ENCODE peak calls at places on chromosomes 3 and 15, in eight cellular contexts. H is right lobe of liver, Z is adrenal gland, R is K562, M is HCT116, K is lower leg skin, I is spleen, E is heart left ventricle. A is an unnamed sample.

GRCh38 chr3:160401301-160402095 is 2.0 kb downstream of the SMC4 start:
- DNase-seq in H (no peak), Z (peak; percentile 33), R (peak; percentile 60), M (no peak), K (no peak), I (no peak), E (no peak), A (peak; percentile 29)

GRCh38 chr3:121894191-121894990 is at the start of gene SLC15A2:
- DNase-seq in H (no peak), Z (no peak), R (no peak), M (no peak), K (no peak), I (no peak), E (peak; percentile 41), A (peak; percentile 45)

GRCh38 chr15:23857028-23857641 is 170.0 kb upstream of the NDN start:
- DNase-seq in H (no peak), Z (peak; percentile 58), R (peak; percentile 16), M (no peak), K (no peak), I (no peak), E (no peak), A (peak; percentile 56)

GRCh38 chr3:101849714-101850326 is 506 bp downstream of the NFKBIZ start:
- DNase-seq in H (peak; percentile 66), Z (peak; percentile 39), R (peak; percentile 41), M (no peak), K (peak; percentile 90), I (peak; percentile 95), E (peak; percentile 56), A (peak; percentile 43)

GRCh38 chr15:73374599-73374998 is 5.8 kb upstream of the HCN4 start:
- DNase-seq in H (no peak), Z (no peak), R (no peak), M (no peak), K (no peak), I (no peak), E (peak; percentile 95), A (no peak)

GRCh38 chr15:63968122-63968524 is 78.2 kb downstream of the DAPK2 start:
- DNase-seq in H (peak; percentile 23), Z (no peak), R (no peak), M (no peak), K (peak; percentile 60), I (peak; percentile 15), E (no peak), A (no peak)

GRCh38 chr3:151856106-151856505 is 17.3 kb upstream of the SUCNR1 start:
- DNase-seq in H (no peak), Z (no peak), R (no peak), M (no peak), K (no peak), I (no peak), E (no peak), A (no peak)

GRCh38 chr15:80105193-80105984 is 45.9 kb downstream of the ZFAND6 start:
- DNase-seq in H (no peak), Z (no peak), R (no peak), M (no peak), K (no peak), I (no peak), E (no peak), A (no peak)

GRCh38 chr3:100561459-100562158 is 47.8 kb upstream of the ADGRG7 start:
- DNase-seq in H (no peak), Z (no peak), R (no peak), M (no peak), K (no peak), I (no peak), E (no peak), A (no peak)

GRCh38 chr3:36943601-36944000 is 1.3 kb downstream of the TRANK1 start:
- DNase-seq in H (no peak), Z (no peak), R (no peak), M (no peak), K (peak; percentile 45), I (no peak), E (no peak), A (no peak)

GRCh38 chr3:128663151-128663550 is 12.5 kb upstream of the RPN1 start:
- DNase-seq in H (no peak), Z (no peak), R (no peak), M (no peak), K (no peak), I (no peak), E (no peak), A (no peak)

GRCh38 chr3:72157782-72158638 is 373.1 kb upstream of the PROK2 start:
- DNase-seq in H (no peak), Z (no peak), R (no peak), M (no peak), K (no peak), I (no peak), E (no peak), A (no peak)

GRCh38 chr3:80285370-80285769 is 517.6 kb upstream of the ROBO1 start:
- DNase-seq in H (no peak), Z (no peak), R (no peak), M (no peak), K (no peak), I (no peak), E (no peak), A (no peak)

GRCh38 chr3:72907851-72908620 is 20.2 kb downstream of the GXYLT2 start:
- DNase-seq in H (peak; percentile 53), Z (peak; percentile 44), R (no peak), M (no peak), K (peak; percentile 87), I (no peak), E (peak; percentile 66), A (no peak)

GRCh38 chr15:59360896-59361295 is 11.8 kb downstream of the MYO1E start:
- DNase-seq in H (no peak), Z (no peak), R (no peak), M (no peak), K (no peak), I (no peak), E (no peak), A (no peak)
- TF ChIP-seq CTCF in H (no peak), Z (no peak), R (no peak), M (no peak), K (no peak), I (no peak), E (no peak), A (no peak)

GRCh38 chr15:32028921-32029320 is 1.4 kb upstream of the CHRNA7 start:
- DNase-seq in H (no peak), Z (no peak), R (no peak), M (no peak), K (no peak), I (no peak), E (no peak), A (no peak)

GRCh38 chr15:32033186-32033890 is 3.0 kb downstream of the CHRNA7 start:
- DNase-seq in H (no peak), Z (no peak), R (no peak), M (no peak), K (no peak), I (no peak), E (no peak), A (peak; percentile 53)

GRCh38 chr15:32030795-32031194 is 480 bp downstream of the CHRNA7 start:
- DNase-seq in H (no peak), Z (no peak), R (no peak), M (no peak), K (no peak), I (no peak), E (no peak), A (no peak)

GRCh38 chr15:32029409-32029861 is 880 bp upstream of the CHRNA7 start:
- DNase-seq in H (no peak), Z (no peak), R (no peak), M (no peak), K (no peak), I (peak; percentile 71), E (no peak), A (peak; percentile 35)

DNA sequence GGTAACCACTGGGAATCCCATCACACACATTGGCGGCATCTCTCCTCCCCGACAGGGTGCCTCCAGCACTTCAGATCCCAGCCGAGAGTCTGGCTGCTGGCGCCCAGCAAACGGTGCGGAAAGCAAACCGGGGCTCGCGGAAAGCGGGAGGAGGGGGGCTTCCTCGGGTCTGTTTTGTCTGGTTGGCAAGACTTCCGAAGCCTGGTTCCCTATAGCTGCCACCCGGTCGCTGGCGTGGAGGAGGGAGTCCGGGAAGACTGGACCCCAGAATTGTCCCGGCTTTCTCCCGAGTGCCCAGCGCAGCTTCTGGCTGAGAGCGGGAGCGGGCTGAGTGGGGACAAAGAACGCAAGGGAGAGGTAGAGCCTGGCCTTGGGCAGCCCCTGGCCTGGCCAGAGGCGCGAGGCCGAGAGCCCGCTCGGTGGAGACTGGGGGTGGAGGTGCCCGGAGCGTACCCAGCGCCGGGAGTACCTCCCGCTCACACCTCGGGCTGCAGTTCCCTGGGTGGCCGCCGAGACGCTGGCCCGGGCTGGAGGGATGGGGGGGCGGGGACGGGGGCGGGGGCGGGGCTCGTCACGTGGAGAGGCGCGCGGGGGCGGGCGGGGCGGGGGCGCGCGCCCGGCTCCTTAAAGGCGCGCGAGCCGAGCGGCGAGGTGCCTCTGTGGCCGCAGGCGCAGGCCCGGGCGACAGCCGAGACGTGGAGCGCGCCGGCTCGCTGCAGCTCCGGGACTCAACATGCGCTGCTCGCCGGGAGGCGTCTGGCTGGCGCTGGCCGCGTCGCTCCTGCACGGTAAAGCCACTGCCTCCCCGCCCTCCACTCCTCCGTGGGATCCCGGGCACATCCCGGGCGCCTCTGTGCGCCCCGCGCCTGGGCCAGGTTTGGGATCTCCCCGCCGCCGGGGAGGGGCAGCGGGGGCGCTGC is at the start of gene CHRNA7:
- DNase-seq in H (peak; percentile 59), Z (peak; percentile 25), R (peak; percentile 82), M (peak; percentile 33), K (peak; percentile 87), I (peak; percentile 79), E (peak; percentile 72), A (peak; percentile 76)
- TF ChIP-seq POLR2A in H (no peak), Z (peak; percentile 28), R (no peak), M (peak; percentile 95), K (no peak), I (no peak), E (no peak), A (no peak)

DNA sequence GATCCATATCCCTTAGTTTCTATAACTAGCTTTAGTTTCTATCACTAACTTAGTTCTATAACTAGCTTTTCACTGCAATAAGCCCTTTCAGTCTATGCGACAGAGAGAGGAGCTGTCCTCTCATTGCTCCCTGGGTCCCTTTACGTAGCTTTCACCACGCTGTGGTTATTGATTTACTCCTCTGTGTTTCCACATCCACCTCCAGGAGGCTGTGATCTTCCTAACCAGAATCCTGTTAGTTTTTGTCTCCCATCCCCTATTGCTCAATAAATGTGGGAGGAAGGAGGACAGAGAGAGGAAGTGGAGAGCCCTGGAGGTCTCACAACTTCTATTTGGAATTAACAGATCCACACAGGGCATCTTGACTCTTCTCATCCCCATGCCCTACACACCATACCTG is 1036.1 kb downstream of the MCTP2 start:
- DNase-seq in H (no peak), Z (no peak), R (no peak), M (no peak), K (no peak), I (no peak), E (no peak), A (no peak)
- TF ChIP-seq CTCF in H (no peak), Z (no peak), R (no peak), M (no peak), K (no peak), I (no peak), E (no peak), A (no peak)

DNA sequence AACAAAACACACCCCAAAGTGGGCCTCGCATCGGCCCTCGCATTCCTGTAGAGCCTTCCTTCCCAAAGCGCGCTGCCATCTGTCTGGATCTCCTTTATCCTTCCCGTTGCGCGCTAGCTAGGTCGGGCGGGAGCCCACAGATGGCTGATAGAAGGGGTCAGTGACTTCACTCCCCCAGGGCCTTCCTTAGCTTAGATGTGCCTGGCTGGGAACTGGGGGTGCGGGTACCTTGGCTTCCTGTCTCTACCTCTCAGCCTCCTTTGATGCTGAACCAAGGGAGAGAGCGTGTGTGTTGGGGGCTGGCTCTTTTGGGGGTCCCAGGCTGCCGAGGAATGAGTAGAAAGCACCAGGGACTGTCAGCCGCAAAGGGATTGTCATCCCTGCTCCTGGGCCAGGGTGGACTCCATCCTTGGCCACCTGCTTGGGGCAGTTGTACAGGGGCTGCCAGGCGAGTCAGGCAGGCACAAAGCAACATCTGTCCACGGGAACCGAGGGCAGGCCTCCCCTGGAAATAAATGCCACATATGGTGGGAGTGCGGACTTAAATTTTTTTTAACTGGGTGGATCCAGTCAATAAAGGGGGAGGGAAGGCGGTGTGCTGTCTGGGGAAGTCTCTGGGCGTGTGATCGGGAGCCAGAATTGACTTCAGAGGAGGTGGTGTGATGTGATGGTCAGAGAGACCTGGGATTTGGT is 1.9 kb downstream of the SMAD3 start:
- DNase-seq in H (no peak), Z (no peak), R (no peak), M (no peak), K (no peak), I (no peak), E (no peak), A (no peak)
- TF ChIP-seq POLR2A in H (no peak), Z (no peak), R (no peak), M (no peak), K (no peak), I (no peak), E (no peak), A (no peak)

A was measured in stomach.